ENCODE peak calls at places on chromosomes 16 and 17, in five cellular contexts. One of them, this sample, is unnamed.

GRCh38 chr17:21015564-21015963 is 27.2 kb downstream of the USP22 start:
- DNase-seq in breast epithelium: no peak
- DNase-seq in cardiac muscle cell: no peak
- DNase-seq in right atrium auricular region: no peak
- DNase-seq in CD4-positive, CD25-positive, alpha-beta regulatory T cell: no peak
- DNase-seq in this sample: no peak

GRCh38 chr16:82704369-82704768 is 77.6 kb downstream of the CDH13 start:
- DNase-seq in breast epithelium: no peak
- DNase-seq in right atrium auricular region: no peak
- DNase-seq in CD4-positive, CD25-positive, alpha-beta regulatory T cell: no peak
- DNase-seq in cardiac muscle cell: no peak
- DNase-seq in this sample: no peak

GRCh38 chr17:29617481-29618271 is 5.0 kb downstream of the CORO6 start:
- DNase-seq in cardiac muscle cell: peak
- DNase-seq in breast epithelium: peak
- DNase-seq in CD4-positive, CD25-positive, alpha-beta regulatory T cell: peak
- DNase-seq in right atrium auricular region: no peak
- DNase-seq in this sample: no peak

GRCh38 chr17:50348522-50349240 is 2.8 kb downstream of the XYLT2 start:
- DNase-seq in CD4-positive, CD25-positive, alpha-beta regulatory T cell: no peak
- DNase-seq in right atrium auricular region: no peak
- DNase-seq in breast epithelium: no peak
- DNase-seq in cardiac muscle cell: no peak
- DNase-seq in this sample: no peak

GRCh38 chr17:19335951-19336631 is 26.4 kb downstream of the B9D1 start:
- DNase-seq in breast epithelium: no peak
- DNase-seq in right atrium auricular region: no peak
- DNase-seq in CD4-positive, CD25-positive, alpha-beta regulatory T cell: no peak
- DNase-seq in cardiac muscle cell: no peak
- DNase-seq in this sample: no peak

GRCh38 chr17:2264023-2264860 is 39.3 kb downstream of the SMG6 start:
- DNase-seq in cardiac muscle cell: peak
- DNase-seq in CD4-positive, CD25-positive, alpha-beta regulatory T cell: no peak
- DNase-seq in right atrium auricular region: no peak
- DNase-seq in breast epithelium: no peak
- DNase-seq in this sample: no peak

GRCh38 chr17:39863918-39864746 is at the start of gene IKZF3:
- DNase-seq in cardiac muscle cell: peak
- DNase-seq in right atrium auricular region: no peak
- DNase-seq in CD4-positive, CD25-positive, alpha-beta regulatory T cell: peak
- DNase-seq in breast epithelium: peak
- DNase-seq in this sample: no peak

GRCh38 chr16:67406628-67407027 is 9.6 kb downstream of the ZDHHC1 start:
- DNase-seq in CD4-positive, CD25-positive, alpha-beta regulatory T cell: no peak
- DNase-seq in right atrium auricular region: no peak
- DNase-seq in cardiac muscle cell: peak
- DNase-seq in breast epithelium: no peak
- DNase-seq in this sample: no peak

GRCh38 chr17:28426081-28426519 is 20.1 kb upstream of the SLC46A1 start:
- DNase-seq in cardiac muscle cell: peak
- DNase-seq in CD4-positive, CD25-positive, alpha-beta regulatory T cell: no peak
- DNase-seq in breast epithelium: no peak
- DNase-seq in right atrium auricular region: peak
- DNase-seq in this sample: no peak

GRCh38 chr16:9061358-9061813 is 30.1 kb upstream of the HAPSTR1 start:
- DNase-seq in cardiac muscle cell: no peak
- DNase-seq in breast epithelium: peak
- DNase-seq in right atrium auricular region: peak
- DNase-seq in CD4-positive, CD25-positive, alpha-beta regulatory T cell: no peak
- DNase-seq in this sample: no peak

GRCh38 chr17:40086150-40087044 is 14.0 kb downstream of the NR1D1 start:
- DNase-seq in right atrium auricular region: no peak
- DNase-seq in breast epithelium: no peak
- DNase-seq in CD4-positive, CD25-positive, alpha-beta regulatory T cell: peak
- DNase-seq in cardiac muscle cell: peak
- DNase-seq in this sample: no peak

GRCh38 chr17:83121921-83122820 is 42.8 kb downstream of the METRNL start:
- DNase-seq in cardiac muscle cell: no peak
- DNase-seq in breast epithelium: no peak
- DNase-seq in CD4-positive, CD25-positive, alpha-beta regulatory T cell: no peak
- DNase-seq in right atrium auricular region: no peak
- DNase-seq in this sample: no peak

GRCh38 chr16:81939164-81940067 is 71.9 kb downstream of the SDR42E1 start:
- DNase-seq in right atrium auricular region: no peak
- DNase-seq in cardiac muscle cell: no peak
- DNase-seq in breast epithelium: no peak
- DNase-seq in CD4-positive, CD25-positive, alpha-beta regulatory T cell: no peak
- DNase-seq in this sample: no peak

GRCh38 chr17:15896834-15897233 is 48.1 kb upstream of the ADORA2B start:
- DNase-seq in right atrium auricular region: no peak
- DNase-seq in breast epithelium: no peak
- DNase-seq in cardiac muscle cell: no peak
- DNase-seq in CD4-positive, CD25-positive, alpha-beta regulatory T cell: no peak
- DNase-seq in this sample: no peak

GRCh38 chr16:75322706-75323105 is 71.3 kb upstream of the BCAR1 start:
- DNase-seq in right atrium auricular region: no peak
- DNase-seq in cardiac muscle cell: peak
- DNase-seq in breast epithelium: no peak
- DNase-seq in CD4-positive, CD25-positive, alpha-beta regulatory T cell: no peak
- DNase-seq in this sample: no peak

GRCh38 chr16:54633943-54634362 is 296.7 kb upstream of the IRX5 start:
- DNase-seq in CD4-positive, CD25-positive, alpha-beta regulatory T cell: no peak
- DNase-seq in cardiac muscle cell: peak
- DNase-seq in right atrium auricular region: no peak
- DNase-seq in breast epithelium: no peak
- DNase-seq in this sample: no peak

GRCh38 chr16:71540-72341 is 690 bp downstream of the RHBDF1 start:
- DNase-seq in CD4-positive, CD25-positive, alpha-beta regulatory T cell: no peak
- DNase-seq in right atrium auricular region: peak
- DNase-seq in cardiac muscle cell: peak
- DNase-seq in breast epithelium: peak
- DNase-seq in this sample: no peak

GRCh38 chr17:28567604-28568003 is 3.7 kb downstream of the PIGS start:
- DNase-seq in cardiac muscle cell: no peak
- DNase-seq in breast epithelium: no peak
- DNase-seq in right atrium auricular region: no peak
- DNase-seq in CD4-positive, CD25-positive, alpha-beta regulatory T cell: no peak
- DNase-seq in this sample: no peak

GRCh38 chr17:31580331-31581021 is 189.0 kb downstream of the RAB11FIP4 start:
- DNase-seq in breast epithelium: peak
- DNase-seq in right atrium auricular region: peak
- DNase-seq in cardiac muscle cell: peak
- DNase-seq in CD4-positive, CD25-positive, alpha-beta regulatory T cell: no peak
- DNase-seq in this sample: no peak

GRCh38 chr17:45384047-45384799 is 48.4 kb downstream of the ARHGAP27 start:
- DNase-seq in CD4-positive, CD25-positive, alpha-beta regulatory T cell: no peak
- DNase-seq in breast epithelium: no peak
- DNase-seq in right atrium auricular region: no peak
- DNase-seq in cardiac muscle cell: peak
- DNase-seq in this sample: no peak

GRCh38 chr17:32123782-32124181 is 18.5 kb upstream of the RHOT1 start:
- DNase-seq in right atrium auricular region: no peak
- DNase-seq in cardiac muscle cell: peak
- DNase-seq in CD4-positive, CD25-positive, alpha-beta regulatory T cell: no peak
- DNase-seq in breast epithelium: no peak
- DNase-seq in this sample: no peak

GRCh38 chr16:64365448-64365858 is 756.4 kb downstream of the CDH11 start:
- DNase-seq in right atrium auricular region: no peak
- DNase-seq in CD4-positive, CD25-positive, alpha-beta regulatory T cell: no peak
- DNase-seq in breast epithelium: no peak
- DNase-seq in cardiac muscle cell: no peak
- DNase-seq in this sample: no peak

GRCh38 chr16:54136276-54136625 is 150.3 kb downstream of the IRX3 start:
- DNase-seq in breast epithelium: no peak
- DNase-seq in cardiac muscle cell: peak
- DNase-seq in right atrium auricular region: no peak
- DNase-seq in CD4-positive, CD25-positive, alpha-beta regulatory T cell: no peak
- DNase-seq in this sample: peak

GRCh38 chr16:11755022-11755760 is 12.5 kb upstream of the TXNDC11 start:
- DNase-seq in CD4-positive, CD25-positive, alpha-beta regulatory T cell: no peak
- DNase-seq in right atrium auricular region: no peak
- DNase-seq in cardiac muscle cell: no peak
- DNase-seq in breast epithelium: no peak
- DNase-seq in this sample: no peak

GRCh38 chr17:39999067-39999466 is 16.2 kb upstream of the CSF3 start:
- DNase-seq in CD4-positive, CD25-positive, alpha-beta regulatory T cell: no peak
- DNase-seq in right atrium auricular region: no peak
- DNase-seq in cardiac muscle cell: no peak
- DNase-seq in breast epithelium: no peak
- DNase-seq in this sample: no peak

GRCh38 chr16:16131204-16131603 is 92.1 kb downstream of the ABCC6 start:
- DNase-seq in cardiac muscle cell: no peak
- DNase-seq in right atrium auricular region: no peak
- DNase-seq in breast epithelium: no peak
- DNase-seq in CD4-positive, CD25-positive, alpha-beta regulatory T cell: no peak
- DNase-seq in this sample: no peak

GRCh38 chr16:59950431-59950830 is 1216.3 kb upstream of the GOT2 start:
- DNase-seq in CD4-positive, CD25-positive, alpha-beta regulatory T cell: no peak
- DNase-seq in cardiac muscle cell: no peak
- DNase-seq in breast epithelium: no peak
- DNase-seq in right atrium auricular region: no peak
- DNase-seq in this sample: no peak

GRCh38 chr16:11108466-11108805 is 147.6 kb downstream of the SOCS1 start:
- DNase-seq in CD4-positive, CD25-positive, alpha-beta regulatory T cell: no peak
- DNase-seq in right atrium auricular region: no peak
- DNase-seq in cardiac muscle cell: no peak
- DNase-seq in breast epithelium: no peak
- DNase-seq in this sample: no peak

GRCh38 chr16:67961551-67961957 is 6.9 kb downstream of the SLC12A4 start:
- DNase-seq in cardiac muscle cell: no peak
- DNase-seq in right atrium auricular region: no peak
- DNase-seq in breast epithelium: peak
- DNase-seq in CD4-positive, CD25-positive, alpha-beta regulatory T cell: no peak
- DNase-seq in this sample: peak

GRCh38 chr16:29009050-29009837 is 24.4 kb downstream of the LAT start:
- DNase-seq in CD4-positive, CD25-positive, alpha-beta regulatory T cell: no peak
- DNase-seq in cardiac muscle cell: no peak
- DNase-seq in right atrium auricular region: no peak
- DNase-seq in breast epithelium: no peak
- DNase-seq in this sample: no peak

GRCh38 chr16:69131167-69131748 is 1.1 kb downstream of the CHTF8 start:
- DNase-seq in breast epithelium: no peak
- DNase-seq in right atrium auricular region: no peak
- DNase-seq in CD4-positive, CD25-positive, alpha-beta regulatory T cell: no peak
- DNase-seq in cardiac muscle cell: peak
- DNase-seq in this sample: no peak

GRCh38 chr17:34393401-34393800 is 30.4 kb upstream of the CCL1 start:
- DNase-seq in CD4-positive, CD25-positive, alpha-beta regulatory T cell: no peak
- DNase-seq in right atrium auricular region: peak
- DNase-seq in breast epithelium: no peak
- DNase-seq in cardiac muscle cell: no peak
- DNase-seq in this sample: no peak

DNA sequence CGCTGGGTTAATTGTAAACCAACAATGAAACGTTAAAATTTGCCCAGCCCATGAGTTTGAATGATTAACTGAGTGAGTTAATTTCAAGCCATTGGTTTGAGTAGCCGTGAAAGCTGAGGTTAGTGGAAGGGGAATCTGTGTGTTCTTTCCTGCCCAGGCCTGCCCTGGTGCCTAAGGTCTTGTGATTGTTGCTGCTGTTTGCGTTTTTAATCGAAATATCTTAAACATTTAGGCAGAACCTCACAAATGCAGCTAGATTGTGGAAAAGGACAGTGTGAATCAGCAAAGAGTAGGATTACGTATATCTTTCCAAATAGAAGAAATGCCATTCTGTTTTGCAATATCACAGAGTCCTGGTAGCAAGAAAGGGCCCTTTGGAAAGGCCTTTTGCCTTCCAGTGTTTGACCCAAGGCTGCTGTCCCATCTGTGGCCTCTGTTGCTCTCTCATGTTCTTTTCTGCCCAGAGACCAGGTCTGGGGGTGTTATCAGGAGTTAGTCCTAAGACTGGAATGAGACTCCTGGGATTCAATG is 113.8 kb downstream of the MSI2 start:
- DNase-seq in CD4-positive, CD25-positive, alpha-beta regulatory T cell: no peak
- DNase-seq in right atrium auricular region: no peak
- DNase-seq in cardiac muscle cell: peak
- DNase-seq in breast epithelium: no peak
- DNase-seq in this sample: peak
- H3K27ac ChIP-seq in CD4-positive, CD25-positive, alpha-beta regulatory T cell: no peak
- H3K27ac ChIP-seq in right atrium auricular region: peak
- H3K27ac ChIP-seq in cardiac muscle cell: peak
- H3K27ac ChIP-seq in breast epithelium: peak
- H3K27ac ChIP-seq in this sample: peak

GRCh38 chr16:88724855-88725555 is 18.7 kb downstream of the CTU2 start:
- DNase-seq in CD4-positive, CD25-positive, alpha-beta regulatory T cell: no peak
- DNase-seq in right atrium auricular region: no peak
- DNase-seq in cardiac muscle cell: no peak
- DNase-seq in breast epithelium: no peak
- DNase-seq in this sample: no peak
- H3K27ac ChIP-seq in CD4-positive, CD25-positive, alpha-beta regulatory T cell: no peak
- H3K27ac ChIP-seq in right atrium auricular region: no peak
- H3K27ac ChIP-seq in cardiac muscle cell: no peak
- H3K27ac ChIP-seq in breast epithelium: no peak
- H3K27ac ChIP-seq in this sample: no peak

GRCh38 chr17:4520060-4520880 is 21.6 kb downstream of the SPNS2 start:
- DNase-seq in breast epithelium: no peak
- DNase-seq in right atrium auricular region: no peak
- DNase-seq in cardiac muscle cell: no peak
- DNase-seq in CD4-positive, CD25-positive, alpha-beta regulatory T cell: no peak
- DNase-seq in this sample: no peak

GRCh38 chr17:4523946-4524345 is 25.3 kb downstream of the SPNS2 start:
- DNase-seq in CD4-positive, CD25-positive, alpha-beta regulatory T cell: no peak
- DNase-seq in breast epithelium: no peak
- DNase-seq in cardiac muscle cell: no peak
- DNase-seq in right atrium auricular region: no peak
- DNase-seq in this sample: no peak

GRCh38 chr17:4525691-4526397 is 27.2 kb downstream of the SPNS2 start:
- DNase-seq in cardiac muscle cell: no peak
- DNase-seq in right atrium auricular region: no peak
- DNase-seq in breast epithelium: no peak
- DNase-seq in CD4-positive, CD25-positive, alpha-beta regulatory T cell: no peak
- DNase-seq in this sample: no peak

GRCh38 chr17:4520881-4521600 is 22.4 kb downstream of the SPNS2 start:
- DNase-seq in CD4-positive, CD25-positive, alpha-beta regulatory T cell: no peak
- DNase-seq in cardiac muscle cell: peak
- DNase-seq in right atrium auricular region: no peak
- DNase-seq in breast epithelium: peak
- DNase-seq in this sample: peak

DNA sequence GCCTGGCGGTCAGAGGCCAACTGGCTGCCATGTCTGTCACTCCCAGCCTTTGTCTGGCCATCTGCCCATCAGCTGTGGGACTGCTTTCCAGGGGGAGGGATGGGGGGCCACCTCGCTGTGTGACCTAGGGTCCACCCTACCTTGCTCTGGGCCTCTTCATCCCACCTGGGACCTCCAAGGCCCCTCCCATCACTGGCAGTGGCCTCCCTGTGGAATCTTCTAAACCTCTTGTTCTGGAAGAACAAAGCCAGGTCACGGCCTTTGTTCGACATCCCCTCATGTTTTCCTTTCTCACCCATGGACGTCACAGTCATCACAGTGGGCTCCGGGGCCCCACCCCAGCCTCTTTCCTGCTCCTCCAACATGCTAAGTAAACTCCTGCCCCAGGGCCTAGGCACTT is 24.0 kb downstream of the SPNS2 start:
- DNase-seq in CD4-positive, CD25-positive, alpha-beta regulatory T cell: no peak
- DNase-seq in right atrium auricular region: no peak
- DNase-seq in cardiac muscle cell: no peak
- DNase-seq in breast epithelium: no peak
- DNase-seq in this sample: no peak
- H3K27ac ChIP-seq in CD4-positive, CD25-positive, alpha-beta regulatory T cell: no peak
- H3K27ac ChIP-seq in right atrium auricular region: peak
- H3K27ac ChIP-seq in cardiac muscle cell: no peak
- H3K27ac ChIP-seq in breast epithelium: peak
- H3K27ac ChIP-seq in this sample: no peak

GRCh38 chr17:17528696-17529652 is 32.8 kb upstream of the RASD1 start:
- DNase-seq in CD4-positive, CD25-positive, alpha-beta regulatory T cell: no peak
- DNase-seq in right atrium auricular region: no peak
- DNase-seq in breast epithelium: no peak
- DNase-seq in cardiac muscle cell: no peak
- DNase-seq in this sample: no peak
- H3K27ac ChIP-seq in CD4-positive, CD25-positive, alpha-beta regulatory T cell: no peak
- H3K27ac ChIP-seq in right atrium auricular region: peak
- H3K27ac ChIP-seq in breast epithelium: no peak
- H3K27ac ChIP-seq in cardiac muscle cell: no peak
- H3K27ac ChIP-seq in this sample: no peak